ENCODE peak calls at places on chromosomes 11 and 22, in six cellular contexts. W, I, S, A, G and M are unnamed samples.

GRCh38 chr11:47768090-47768620 is 1.0 kb upstream of the FNBP4 start:
- DNase-seq in W (peak; percentile 48), I (peak; percentile 15), S (no peak), A (peak; percentile 82), G (peak; percentile 81), M (no peak)

GRCh38 chr11:134369656-134370525 is 38.1 kb downstream of the GLB1L2 start:
- DNase-seq in W (no peak), I (no peak), S (no peak), A (no peak), G (no peak), M (no peak)

GRCh38 chr11:72083414-72083813 is 2.8 kb downstream of the LRRC51 start:
- DNase-seq in W (no peak), I (no peak), S (no peak), A (no peak), G (peak; percentile 35), M (no peak)

GRCh38 chr11:116606060-116606459 is 166.7 kb downstream of the BUD13 start:
- DNase-seq in W (no peak), I (no peak), S (no peak), A (no peak), G (no peak), M (no peak)

GRCh38 chr11:115905331-115905730 is 401.1 kb upstream of the CADM1 start:
- DNase-seq in W (no peak), I (no peak), S (no peak), A (no peak), G (no peak), M (no peak)

GRCh38 chr11:74009230-74009547 is 304 bp upstream of the UCP3 start:
- DNase-seq in W (no peak), I (no peak), S (no peak), A (no peak), G (no peak), M (no peak)

GRCh38 chr22:28341001-28341400 is 338.6 kb downstream of the TTC28 start:
- DNase-seq in W (no peak), I (no peak), S (no peak), A (no peak), G (no peak), M (no peak)

GRCh38 chr11:57203882-57204281 is 22.1 kb downstream of the LRRC55 start:
- DNase-seq in W (no peak), I (no peak), S (no peak), A (no peak), G (no peak), M (no peak)

GRCh38 chr11:69483170-69483569 is 1.7 kb downstream of the LINC01488 start:
- DNase-seq in W (no peak), I (no peak), S (no peak), A (no peak), G (no peak), M (no peak)

GRCh38 chr22:25139062-25139461 is 60.6 kb upstream of the CRYBB3 start:
- DNase-seq in W (no peak), I (no peak), S (no peak), A (no peak), G (no peak), M (no peak)

GRCh38 chr11:32809313-32809712 is 14.9 kb upstream of the CCDC73 start:
- DNase-seq in W (peak; percentile 88), I (peak; percentile 59), S (peak; percentile 34), A (peak; percentile 94), G (peak; percentile 90), M (no peak)

GRCh38 chr11:5486421-5486820 is 2.1 kb upstream of the OR52D1 start:
- DNase-seq in W (no peak), I (no peak), S (no peak), A (no peak), G (no peak), M (no peak)

GRCh38 chr11:110376711-110377324 is 52.9 kb upstream of the FDX1 start:
- DNase-seq in W (peak; percentile 89), I (peak; percentile 64), S (no peak), A (peak; percentile 96), G (peak; percentile 94), M (no peak)

GRCh38 chr22:20464096-20464614 is 26.5 kb upstream of the SCARF2 start:
- DNase-seq in W (no peak), I (no peak), S (no peak), A (no peak), G (no peak), M (peak; percentile 44)

GRCh38 chr11:55707029-55707428 is 45.0 kb downstream of the OR4C6 start:
- DNase-seq in W (peak; percentile 70), I (no peak), S (no peak), A (peak; percentile 70), G (peak; percentile 73), M (no peak)

GRCh38 chr11:121414141-121414918 is 37.8 kb upstream of the SORL1 start:
- DNase-seq in W (no peak), I (no peak), S (no peak), A (no peak), G (no peak), M (no peak)

GRCh38 chr11:35590412-35590811 is 27.8 kb upstream of the FJX1 start:
- DNase-seq in W (no peak), I (no peak), S (no peak), A (no peak), G (no peak), M (no peak)

GRCh38 chr11:47631473-47631872 is 10.9 kb downstream of the MTCH2 start:
- DNase-seq in W (no peak), I (no peak), S (no peak), A (no peak), G (no peak), M (no peak)

GRCh38 chr22:39543095-39543494 is 10.5 kb upstream of the RPS19BP1 start:
- DNase-seq in W (peak; percentile 72), I (no peak), S (no peak), A (peak; percentile 66), G (no peak), M (no peak)

GRCh38 chr22:24333301-24333700 is 62.7 kb downstream of the SPECC1L start:
- DNase-seq in W (no peak), I (no peak), S (no peak), A (no peak), G (no peak), M (no peak)

GRCh38 chr11:115201121-115201792 is 303.0 kb downstream of the CADM1 start:
- DNase-seq in W (no peak), I (no peak), S (no peak), A (peak; percentile 51), G (no peak), M (no peak)

GRCh38 chr22:19619144-19620009 is 94.9 kb upstream of the SEPTIN5 start:
- DNase-seq in W (no peak), I (no peak), S (no peak), A (no peak), G (no peak), M (no peak)

GRCh38 chr11:10352911-10353550 is 48.2 kb downstream of the ADM start:
- DNase-seq in W (no peak), I (no peak), S (no peak), A (no peak), G (no peak), M (no peak)

GRCh38 chr11:35376613-35377012 is 42.7 kb downstream of the SLC1A2 start:
- DNase-seq in W (no peak), I (no peak), S (no peak), A (no peak), G (no peak), M (no peak)